ENCODE peak calls at places on chromosomes 6 and 20, in four cellular contexts. S is NCI-H2029; Z is stimulated activated naive B cell treated with anti-CD40 and anti-IgM and Interleukin-4, amounts not matched to agents 10 μg/mL and 1 μg/mL and 100 μg/mL, for 72 hours; O is stimulated activated CD8-positive, alpha-beta memory T cell treated with anti-CD3 and anti-CD28 coated beads, Interleukin-12 subunit alpha, Interleukin-12 subunit beta, amount 100 ng/mL, for 1 hour. E is an unnamed sample.

GRCh38 chr6:16338577-16339262 is 100.3 kb downstream of the GMPR start:
- DNase-seq in S (no peak), Z (no peak), O (no peak), E (no peak)

GRCh38 chr6:133827766-133828165 is 61.1 kb upstream of the TCF21 start:
- DNase-seq in S (no peak), Z (no peak), O (no peak), E (no peak)

GRCh38 chr6:131982740-131983259 is 31.6 kb upstream of the CCN2 start:
- DNase-seq in S (no peak), Z (no peak), O (no peak), E (no peak)

GRCh38 chr20:34334654-34335407 is 28.2 kb upstream of the ITCH start:
- DNase-seq in S (no peak), Z (no peak), O (no peak), E (no peak)

GRCh38 chr20:44398303-44398702 is 42.8 kb downstream of the HNF4A start:
- DNase-seq in S (no peak), Z (no peak), O (no peak), E (no peak)

GRCh38 chr20:6265204-6265904 is 142.5 kb upstream of the FERMT1 start:
- DNase-seq in S (peak), Z (no peak), O (no peak), E (no peak)

GRCh38 chr6:83893024-83893423 is 33.5 kb downstream of the CYB5R4 start:
- DNase-seq in S (peak), Z (no peak), O (no peak), E (peak)

GRCh38 chr6:115891704-115892225 is 168.9 kb downstream of the FRK start:
- DNase-seq in S (no peak), Z (no peak), O (no peak), E (no peak)

GRCh38 chr6:27290065-27290849 is 21.8 kb downstream of the POM121L2 start:
- DNase-seq in S (no peak), Z (no peak), O (no peak), E (no peak)

GRCh38 chr20:37383229-37383989 is 37.5 kb downstream of the SRC start:
- DNase-seq in S (no peak), Z (peak), O (no peak), E (no peak)

GRCh38 chr6:41651962-41652657 is 13.8 kb downstream of the MDFI start:
- DNase-seq in S (no peak), Z (no peak), O (no peak), E (no peak)

GRCh38 chr20:32893878-32894483 is 35.3 kb downstream of the EFCAB8 start:
- DNase-seq in S (no peak), Z (no peak), O (no peak), E (no peak)

GRCh38 chr6:101150226-101150625 is 243.3 kb upstream of the GRIK2 start:
- DNase-seq in S (no peak), Z (no peak), O (no peak), E (no peak)

GRCh38 chr6:163863565-163863964 is 449.0 kb downstream of the QKI start:
- DNase-seq in S (no peak), Z (no peak), O (no peak), E (no peak)

GRCh38 chr20:34458631-34459030 is 57.6 kb upstream of the DYNLRB1 start:
- DNase-seq in S (no peak), Z (no peak), O (no peak), E (no peak)

GRCh38 chr20:20551409-20551808 is 161.0 kb downstream of the RALGAPA2 start:
- DNase-seq in S (peak), Z (no peak), O (no peak), E (no peak)

GRCh38 chr6:70725817-70726413 is 58.2 kb downstream of the SMAP1 start:
- DNase-seq in S (no peak), Z (no peak), O (no peak), E (no peak)

GRCh38 chr20:45080867-45081616 is 19.9 kb downstream of the KCNS1 start:
- DNase-seq in S (no peak), Z (no peak), O (no peak), E (no peak)

GRCh38 chr20:41616228-41616627 is 1.9 kb downstream of the CHD6 start:
- DNase-seq in S (no peak), Z (no peak), O (no peak), E (no peak)

GRCh38 chr20:11989018-11989771 is 71.5 kb downstream of the BTBD3 start:
- DNase-seq in S (no peak), Z (no peak), O (no peak), E (no peak)